ENCODE peak calls at places on chromosome 18, in four cellular contexts. L is H9, Y is neuronal stem cell, I is H1. P is an unnamed sample.

GRCh38 chr18:68942230-68942629 is 144.3 kb downstream of the CCDC102B start:
- DNase-seq in Y (no peak), I (no peak), L (no peak), P (no peak)

GRCh38 chr18:76406791-76407190 is 88.3 kb downstream of the ZNF516 start:
- DNase-seq in Y (no peak), I (no peak), L (peak; percentile 19), P (no peak)

GRCh38 chr18:33833847-33834246 is 255.8 kb downstream of the ASXL3 start:
- DNase-seq in L (no peak), I (no peak), Y (no peak), P (no peak)

GRCh38 chr18:54766631-54767030 is 61.6 kb upstream of the RAB27B start:
- DNase-seq in Y (no peak), I (no peak), L (no peak), P (no peak)

GRCh38 chr18:13524824-13525223 is 201.5 kb downstream of the FAM210A start:
- DNase-seq in L (no peak), Y (no peak), I (no peak), P (no peak)

GRCh38 chr18:41347057-41347456 is 608.0 kb upstream of the PIK3C3 start:
- DNase-seq in I (no peak), Y (no peak), L (no peak), P (peak; percentile 94)

GRCh38 chr18:23934252-23934651 is 80.3 kb upstream of the TTC39C start:
- DNase-seq in Y (no peak), L (no peak), I (no peak), P (no peak)

GRCh38 chr18:73688851-73689659 is 458.6 kb downstream of the FBXO15 start:
- DNase-seq in Y (peak; percentile 12), L (no peak), I (no peak), P (peak; percentile 98)

GRCh38 chr18:49008716-49009115 is 58.0 kb upstream of the SMAD7 start:
- DNase-seq in Y (no peak), L (no peak), I (no peak), P (no peak)

GRCh38 chr18:63963610-63964256 is 6.1 kb upstream of the SERPINB8 start:
- DNase-seq in I (no peak), Y (no peak), L (peak; percentile 36), P (peak; percentile 77)

GRCh38 chr18:47075098-47075883 is 39.9 kb upstream of the ELOA2 start:
- DNase-seq in I (no peak), L (peak; percentile 47), Y (no peak), P (no peak)

GRCh38 chr18:34729264-34729663 is 19.2 kb downstream of the DTNA start:
- DNase-seq in L (peak; percentile 59), I (no peak), Y (no peak), P (no peak)

GRCh38 chr18:77013777-77014525 is 118.6 kb downstream of the MBP start:
- DNase-seq in I (no peak), Y (no peak), L (no peak), P (no peak)

GRCh38 chr18:76565238-76566173 is 70.5 kb upstream of the ZNF516 start:
- DNase-seq in L (peak; percentile 79), Y (peak; percentile 75), I (peak; percentile 48), P (peak; percentile 96)

GRCh38 chr18:25494888-25495287 is 142.9 kb upstream of the ZNF521 start:
- DNase-seq in L (no peak), Y (no peak), I (no peak), P (no peak)

GRCh38 chr18:76340410-76340809 is 154.6 kb downstream of the ZNF516 start:
- DNase-seq in Y (no peak), L (no peak), I (no peak), P (no peak)

GRCh38 chr18:48342125-48342524 is 67.1 kb downstream of the ZBTB7C start:
- DNase-seq in I (no peak), L (no peak), Y (no peak), P (no peak)

GRCh38 chr18:35642802-35643201 is 61.3 kb downstream of the GALNT1 start:
- DNase-seq in L (no peak), Y (no peak), I (no peak), P (peak; percentile 7)

GRCh38 chr18:50286391-50287027 is 983 bp downstream of the CXXC1 start:
- DNase-seq in Y (no peak), L (peak; percentile 57), I (peak; percentile 56), P (peak; percentile 29)

GRCh38 chr18:50287441-50288347 is at the start of gene CXXC1:
- DNase-seq in Y (peak; percentile 99), L (peak; percentile 99), I (peak; percentile 93), P (peak; percentile 100)

GRCh38 chr18:50285631-50286321 is 1.7 kb downstream of the CXXC1 start:
- DNase-seq in Y (no peak), I (no peak), L (no peak), P (no peak)

GRCh38 chr18:50285071-50285470 is 2.4 kb downstream of the CXXC1 start:
- DNase-seq in L (no peak), I (no peak), Y (no peak), P (no peak)

GRCh38 chr18:50287028-50287440 is 458 bp downstream of the CXXC1 start:
- DNase-seq in Y (no peak), L (no peak), I (no peak), P (no peak)
- H3K23ac ChIP-seq in Y (peak overlapping the region; percentile 70), L (no peak overlapping the region), I (no peak overlapping the region), P (peak overlapping the region; percentile 9)

DNA sequence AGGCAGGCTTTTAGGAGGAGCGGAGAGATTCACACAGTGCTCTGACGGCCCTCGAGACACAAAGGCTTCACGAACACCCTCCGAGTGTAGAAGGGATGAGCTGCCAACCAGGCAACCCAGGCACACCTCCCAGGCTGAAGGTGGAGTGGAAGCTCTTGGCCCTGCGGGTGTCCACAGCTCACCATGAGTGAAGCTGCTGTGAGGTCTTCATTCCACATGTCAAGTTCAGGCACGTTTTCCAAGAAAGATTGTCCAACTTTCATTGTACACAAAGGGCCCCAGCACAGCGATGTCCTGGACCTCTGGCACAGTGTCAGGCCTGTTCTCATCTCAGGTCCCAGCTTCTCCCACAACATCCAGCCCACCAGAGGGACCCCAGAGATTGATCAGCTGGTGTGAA is 13.4 kb downstream of the PARD6G start:
- DNase-seq in Y (no peak), I (no peak), L (no peak), P (no peak)
- H3K14ac ChIP-seq in Y (no peak overlapping the region), I (no peak overlapping the region), L (no peak overlapping the region), P (no peak overlapping the region)

GRCh38 chr18:10526211-10526949 is 553 bp downstream of the NAPG start:
- DNase-seq in Y (peak; percentile 46), I (peak; percentile 71), L (peak; percentile 61), P (peak; percentile 39)
- H3K23ac ChIP-seq in Y (peak overlapping the region; percentile 25), I (no peak overlapping the region), L (no peak overlapping the region), P (peak overlapping the region; percentile 95)

GRCh38 chr18:61896118-61896517 is 3.3 kb upstream of the RNF152 start:
- DNase-seq in L (no peak), Y (no peak), I (no peak), P (no peak)
- H3K14ac ChIP-seq in L (no peak overlapping the region), Y (no peak overlapping the region), I (no peak overlapping the region), P (no peak overlapping the region)

DNA sequence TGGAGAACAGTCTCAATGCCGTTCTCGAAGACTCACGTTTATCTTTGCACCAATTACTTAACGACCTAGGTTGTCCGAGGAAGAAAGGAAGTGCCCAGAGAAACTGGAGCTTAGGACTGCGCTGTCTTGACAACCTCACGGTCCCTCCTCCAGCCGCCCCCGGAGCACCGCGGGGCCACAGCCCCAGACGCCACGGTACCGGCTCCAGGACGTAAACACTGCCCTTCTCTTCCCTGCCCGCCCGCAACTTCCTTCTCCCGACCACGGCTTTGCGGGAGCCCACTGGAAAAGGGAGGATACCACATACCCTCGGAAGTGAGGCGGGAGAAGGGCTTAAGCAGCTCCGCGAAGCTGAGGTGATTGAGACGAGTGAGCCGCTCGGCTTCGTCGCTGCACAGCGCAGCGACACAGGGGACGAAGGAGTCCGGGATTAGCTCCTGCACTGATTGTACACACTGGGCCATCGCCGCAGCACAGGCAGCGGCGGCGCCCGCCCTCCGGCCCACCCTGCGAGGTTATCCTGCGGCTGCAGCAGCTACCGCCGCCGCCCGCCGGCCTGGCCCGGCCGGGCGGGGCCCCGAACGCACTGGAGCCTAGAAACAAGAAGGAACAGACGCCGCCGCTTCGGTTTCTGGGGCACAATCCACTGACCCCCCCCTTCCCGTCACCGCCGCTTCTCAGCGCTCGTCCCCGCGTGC is 478 bp downstream of the TRAPPC8 start:
- DNase-seq in L (peak; percentile 34), Y (no peak), I (no peak), P (peak; percentile 54)
- H3K23ac ChIP-seq in L (no peak overlapping the region), Y (peak overlapping the region; percentile 82), I (no peak overlapping the region), P (peak overlapping the region; percentile 84)